ENCODE peak calls at places on chromosomes 6 and 20, in nine cellular contexts. G is GM06990; C is stimulated activated CD4-positive, alpha-beta T cell treated with anti-CD3 and anti-CD28 coated beads, Interleukin-4, amount 100 ng/mL, for 24 hours; L is T1000; D is neural crest cell; J is CD8-positive, alpha-beta memory T cell; A is NAMALWA; Z is AML-193; F is glutamatergic neuron. R is an unnamed sample.

GRCh38 chr6:38846844-38847243 is 131.7 kb downstream of the DNAH8 start:
- DNase-seq in G (no peak), C (no peak), L (no peak), D (no peak), J (no peak), A (no peak), Z (no peak), F (no peak), R (no peak)

GRCh38 chr6:2876210-2877056 is 26.7 kb downstream of the SERPINB9 start:
- DNase-seq in G (no peak), C (no peak), L (no peak), D (peak; percentile 12), J (no peak), A (peak; percentile 32), Z (peak; percentile 32), F (peak; percentile 47), R (no peak)

GRCh38 chr6:44237813-44238433 is 9.0 kb upstream of the HSP90AB1 start:
- DNase-seq in G (peak; percentile 83), C (peak; percentile 80), L (peak; percentile 83), D (peak; percentile 81), J (peak; percentile 76), A (peak; percentile 81), Z (peak; percentile 57), F (peak; percentile 87), R (peak; percentile 33)

GRCh38 chr20:9508696-9509178 is 5.7 kb upstream of the LAMP5 start:
- DNase-seq in G (no peak), C (no peak), L (no peak), D (no peak), J (no peak), A (no peak), Z (no peak), F (peak; percentile 24), R (no peak)

GRCh38 chr6:87237804-87238203 is 82.4 kb downstream of the ZNF292 start:
- DNase-seq in G (peak; percentile 26), C (no peak), L (no peak), D (no peak), J (peak; percentile 9), A (peak; percentile 55), Z (peak; percentile 88), F (no peak), R (peak; percentile 17)

GRCh38 chr6:42452171-42453026 is 673 bp upstream of the TRERF1 start:
- DNase-seq in G (peak; percentile 85), C (peak; percentile 44), L (peak; percentile 68), D (peak; percentile 65), J (peak; percentile 53), A (peak; percentile 82), Z (peak; percentile 74), F (peak; percentile 87), R (peak; percentile 79)

GRCh38 chr20:10371467-10371866 is 62.6 kb downstream of the MKKS start:
- DNase-seq in G (no peak), C (no peak), L (no peak), D (no peak), J (no peak), A (no peak), Z (no peak), F (no peak), R (no peak)

GRCh38 chr6:112800916-112801315 is 453.8 kb downstream of the RFPL4B start:
- DNase-seq in G (peak; percentile 12), C (no peak), L (no peak), D (no peak), J (no peak), A (no peak), Z (no peak), F (no peak), R (no peak)

GRCh38 chr6:29647927-29648642 is 8.8 kb upstream of the MOG start:
- DNase-seq in G (no peak), C (no peak), L (no peak), D (no peak), J (no peak), A (peak; percentile 51), Z (peak; percentile 49), F (no peak), R (peak; percentile 14)

GRCh38 chr6:34074064-34074739 is 71.7 kb downstream of the GRM4 start:
- DNase-seq in G (no peak), C (no peak), L (no peak), D (no peak), J (no peak), A (no peak), Z (no peak), F (no peak), R (no peak)

GRCh38 chr6:52369234-52369633 is 7.3 kb downstream of the PAQR8 start:
- DNase-seq in G (no peak), C (no peak), L (no peak), D (no peak), J (no peak), A (no peak), Z (no peak), F (no peak), R (no peak)

GRCh38 chr20:19887566-19888268 is 129.4 kb upstream of the NAA20 start:
- DNase-seq in G (no peak), C (no peak), L (no peak), D (no peak), J (no peak), A (no peak), Z (no peak), F (no peak), R (peak; percentile 44)

GRCh38 chr20:25057234-25058050 is 497 bp downstream of the ACSS1 start:
- DNase-seq in G (peak; percentile 81), C (peak; percentile 76), L (no peak), D (peak; percentile 31), J (peak; percentile 88), A (peak; percentile 70), Z (peak; percentile 59), F (peak; percentile 52), R (peak; percentile 53)

GRCh38 chr20:60306516-60306915 is 348.3 kb downstream of the CDH26 start:
- DNase-seq in G (no peak), C (no peak), L (no peak), D (no peak), J (no peak), A (no peak), Z (no peak), F (no peak), R (no peak)

GRCh38 chr6:71537717-71538116 is 249.1 kb downstream of the OGFRL1 start:
- DNase-seq in G (no peak), C (no peak), L (no peak), D (no peak), J (no peak), A (no peak), Z (no peak), F (no peak), R (no peak)

GRCh38 chr20:32637311-32637710 is 36.4 kb downstream of the C20orf203 start:
- DNase-seq in G (no peak), C (no peak), L (no peak), D (no peak), J (no peak), A (no peak), Z (no peak), F (no peak), R (no peak)

GRCh38 chr20:2289475-2289874 is 6.3 kb upstream of the TGM3 start:
- DNase-seq in G (peak; percentile 69), C (no peak), L (no peak), D (no peak), J (no peak), A (no peak), Z (peak; percentile 17), F (no peak), R (no peak)

GRCh38 chr20:13141541-13141940 is 79.5 kb upstream of the ISM1 start:
- DNase-seq in G (no peak), C (no peak), L (no peak), D (no peak), J (no peak), A (no peak), Z (no peak), F (no peak), R (no peak)

GRCh38 chr20:35669221-35669620 is 4.5 kb upstream of the CPNE1 start:
- DNase-seq in G (no peak), C (no peak), L (no peak), D (no peak), J (no peak), A (no peak), Z (no peak), F (no peak), R (no peak)

GRCh38 chr6:73375216-73375615 is 5.5 kb upstream of the OOEP start:
- DNase-seq in G (no peak), C (no peak), L (no peak), D (no peak), J (no peak), A (no peak), Z (no peak), F (no peak), R (no peak)

GRCh38 chr6:85464722-85465150 is 14.9 kb downstream of the NT5E start:
- DNase-seq in G (no peak), C (peak; percentile 50), L (peak; percentile 57), D (no peak), J (no peak), A (no peak), Z (peak; percentile 55), F (no peak), R (no peak)

GRCh38 chr6:18753071-18753470 is 365.9 kb downstream of the RNF144B start:
- DNase-seq in G (no peak), C (no peak), L (no peak), D (no peak), J (no peak), A (no peak), Z (no peak), F (peak; percentile 26), R (no peak)

GRCh38 chr6:105259912-105260889 is 80.4 kb upstream of the POPDC3 start:
- DNase-seq in G (no peak), C (no peak), L (no peak), D (no peak), J (no peak), A (no peak), Z (no peak), F (no peak), R (no peak)

GRCh38 chr6:151119823-151120524 is 119.8 kb upstream of the AKAP12 start:
- DNase-seq in G (no peak), C (no peak), L (no peak), D (no peak), J (no peak), A (no peak), Z (no peak), F (no peak), R (no peak)

GRCh38 chr6:31658983-31659648 is 1.5 kb downstream of the C6orf47 start:
- DNase-seq in G (no peak), C (no peak), L (no peak), D (no peak), J (no peak), A (no peak), Z (no peak), F (no peak), R (no peak)

GRCh38 chr20:8431538-8432434 is 299.7 kb downstream of the PLCB1 start:
- DNase-seq in G (no peak), C (no peak), L (no peak), D (no peak), J (no peak), A (no peak), Z (no peak), F (no peak), R (peak; percentile 94)

GRCh38 chr20:32544260-32544722 is 40.8 kb downstream of the NOL4L start:
- DNase-seq in G (no peak), C (no peak), L (no peak), D (no peak), J (no peak), A (no peak), Z (no peak), F (no peak), R (no peak)

GRCh38 chr20:35820715-35821114 is 48.9 kb downstream of the PHF20 start:
- DNase-seq in G (no peak), C (no peak), L (no peak), D (no peak), J (no peak), A (no peak), Z (no peak), F (no peak), R (no peak)

GRCh38 chr6:130147151-130147550 is 75.6 kb downstream of the SAMD3 start:
- DNase-seq in G (no peak), C (no peak), L (no peak), D (no peak), J (no peak), A (no peak), Z (no peak), F (no peak), R (no peak)

GRCh38 chr6:111776236-111777189 is 96.7 kb downstream of the FYN start:
- DNase-seq in G (no peak), C (no peak), L (no peak), D (no peak), J (no peak), A (no peak), Z (no peak), F (no peak), R (no peak)

GRCh38 chr6:109527989-109528388 is 45.0 kb upstream of the ZBTB24 start:
- DNase-seq in G (no peak), C (no peak), L (no peak), D (no peak), J (no peak), A (peak; percentile 48), Z (no peak), F (no peak), R (peak; percentile 51)